ENCODE peak calls at places on chromosomes 3 and 15, in six cellular contexts. X, D, F, T, G and N are unnamed samples.

GRCh38 chr15:47473857-47474256 is 243.4 kb upstream of the SEMA6D start:
- DNase-seq in X (no peak), T (no peak), G (no peak), D (no peak), F (no peak), N (no peak)

GRCh38 chr3:36166477-36166876 is 213.8 kb upstream of the STAC start:
- DNase-seq in T (no peak), D (no peak), G (no peak), X (no peak), F (peak), N (no peak)

GRCh38 chr3:33278106-33278672 is 947 bp downstream of the FBXL2 start:
- DNase-seq in F (peak), D (no peak), T (no peak), X (no peak), G (no peak), N (no peak)

GRCh38 chr15:25802285-25802830 is 60.8 kb downstream of the ATP10A start:
- DNase-seq in D (no peak), T (no peak), F (no peak), X (no peak), G (no peak), N (no peak)

GRCh38 chr3:172249039-172249438 is 199.2 kb downstream of the GHSR start:
- DNase-seq in X (no peak), D (no peak), F (no peak), T (no peak), G (no peak), N (no peak)

GRCh38 chr15:64507293-64507802 is 47.0 kb downstream of the ZNF609 start:
- DNase-seq in D (peak), F (peak), G (peak), X (no peak), T (no peak), N (peak)

GRCh38 chr3:150237490-150237889 is 170.6 kb upstream of the TSC22D2 start:
- DNase-seq in T (no peak), D (no peak), G (no peak), X (no peak), F (no peak), N (no peak)

GRCh38 chr3:112132975-112133448 is at the start of gene GCSAM:
- DNase-seq in X (peak), T (no peak), D (no peak), F (no peak), G (peak), N (peak)

GRCh38 chr3:130700541-130700940 is 46.1 kb downstream of the PIK3R4 start:
- DNase-seq in G (no peak), D (no peak), T (no peak), F (no peak), X (no peak), N (no peak)

GRCh38 chr3:165800970-165801369 is 36.3 kb downstream of the BCHE start:
- DNase-seq in T (no peak), X (peak), F (peak), D (no peak), G (no peak), N (no peak)

GRCh38 chr3:148146947-148147346 is 550.8 kb upstream of the AGTR1 start:
- DNase-seq in X (no peak), T (no peak), F (no peak), D (no peak), G (no peak), N (no peak)

GRCh38 chr15:73021139-73021621 is 31.1 kb upstream of the NEO1 start:
- DNase-seq in T (peak), X (no peak), D (peak), G (no peak), F (no peak), N (no peak)

GRCh38 chr15:70974004-70974832 is 81.6 kb downstream of the LRRC49 start:
- DNase-seq in D (peak), T (no peak), F (peak), X (peak), G (peak), N (peak)

GRCh38 chr3:168889666-168890065 is 773.8 kb downstream of the MECOM start:
- DNase-seq in D (no peak), F (no peak), G (no peak), X (no peak), T (no peak), N (no peak)

GRCh38 chr3:127158614-127159221 is 34.2 kb upstream of the PRR23E start:
- DNase-seq in D (peak), G (no peak), X (no peak), T (peak), F (peak), N (no peak)

GRCh38 chr3:125587039-125587664 is 8.1 kb downstream of the OSBPL11 start:
- DNase-seq in D (no peak), F (no peak), X (no peak), G (no peak), T (no peak), N (no peak)

GRCh38 chr15:40792394-40792793 is 14.5 kb upstream of the ZFYVE19 start:
- DNase-seq in X (no peak), T (no peak), D (no peak), F (no peak), G (no peak), N (no peak)

GRCh38 chr15:40796508-40796907 is 10.4 kb upstream of the ZFYVE19 start:
- DNase-seq in G (no peak), F (no peak), T (no peak), X (no peak), D (no peak), N (no peak)

GRCh38 chr15:40796041-40796440 is 10.8 kb upstream of the ZFYVE19 start:
- DNase-seq in F (no peak), T (no peak), D (no peak), X (no peak), G (no peak), N (no peak)

GRCh38 chr15:40793216-40793989 is 13.5 kb upstream of the ZFYVE19 start:
- DNase-seq in X (no peak), G (no peak), F (peak), D (no peak), T (no peak), N (no peak)

GRCh38 chr15:40795019-40795418 is 11.9 kb upstream of the ZFYVE19 start:
- DNase-seq in D (no peak), T (no peak), X (no peak), G (no peak), F (no peak), N (no peak)
- H2AFZ ChIP-seq in D (no peak), T (no peak), X (no peak), G (no peak), F (no peak), N (no peak)

DNA sequence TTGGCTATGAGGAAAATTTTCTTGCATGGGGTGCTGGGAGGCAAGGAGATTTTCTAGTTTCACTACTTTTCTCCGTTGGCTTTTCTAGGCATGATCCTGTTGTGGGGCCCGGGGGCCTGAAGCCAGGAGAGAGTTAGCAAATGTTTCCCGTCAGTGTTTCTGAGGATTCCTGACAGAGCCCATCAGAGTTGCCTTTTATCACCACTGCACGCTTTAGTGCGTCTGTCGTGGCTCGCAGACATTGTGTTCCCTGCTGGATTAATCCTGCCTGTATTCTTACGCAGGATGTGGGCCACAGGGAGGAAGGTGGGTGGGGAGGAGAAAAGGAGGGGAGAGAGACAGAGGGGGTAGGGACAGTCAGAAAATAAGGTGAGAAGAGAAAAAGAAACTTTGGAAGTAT is 18.1 kb upstream of the BOC start:
- DNase-seq in T (peak), F (peak), X (no peak), D (peak), G (no peak), N (no peak)
- H2AFZ ChIP-seq in T (peak), F (no peak), X (no peak), D (peak), G (no peak), N (no peak)

GRCh38 chr3:17181413-17181907 is 296.7 kb downstream of the PLCL2 start:
- DNase-seq in X (no peak), D (no peak), F (no peak), G (no peak), T (no peak), N (no peak)
- H2AFZ ChIP-seq in X (no peak), D (no peak), F (no peak), G (no peak), T (no peak), N (no peak)

GRCh38 chr3:128432898-128433629 is 33.6 kb downstream of the DNAJB8 start:
- DNase-seq in X (no peak), T (peak), D (peak), G (no peak), F (peak), N (no peak)
- H2AFZ ChIP-seq in X (no peak), T (peak), D (peak), G (no peak), F (peak), N (no peak)

GRCh38 chr3:66971891-66972551 is 26.1 kb upstream of the KBTBD8 start:
- DNase-seq in X (peak), D (peak), F (peak), G (peak), T (peak), N (peak)

GRCh38 chr3:66971245-66971644 is 26.9 kb upstream of the KBTBD8 start:
- DNase-seq in G (no peak), X (no peak), T (no peak), D (no peak), F (no peak), N (peak)
- H2AFZ ChIP-seq in G (peak), X (no peak), T (peak), D (peak), F (no peak), N (peak)

GRCh38 chr15:39921274-39921638 is 1.2 kb upstream of the GPR176 start:
- DNase-seq in D (no peak), T (no peak), G (no peak), F (no peak), X (no peak), N (no peak)
- H2AFZ ChIP-seq in D (peak), T (peak), G (peak), F (peak), X (peak), N (peak)

DNA sequence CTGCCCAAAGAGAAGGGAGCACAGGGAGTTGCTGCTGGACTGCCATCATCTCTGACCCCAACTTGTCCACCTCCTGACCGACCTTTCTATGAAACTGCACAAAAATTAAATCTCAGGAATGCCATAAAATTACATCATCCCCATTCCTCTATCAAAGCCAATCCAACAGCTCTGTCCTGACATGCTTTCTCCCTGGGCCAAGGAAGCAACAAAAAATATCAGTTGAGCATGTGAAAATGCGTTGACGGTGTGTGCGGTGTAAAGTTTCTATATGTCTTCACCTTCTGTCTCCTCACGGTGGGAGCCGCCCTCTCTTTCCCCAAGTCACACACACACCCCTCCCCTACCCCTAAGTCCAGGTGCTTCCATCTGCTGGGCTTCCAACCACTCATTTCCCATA is 3.6 kb upstream of the ZNF774 start:
- DNase-seq in D (no peak), G (no peak), X (no peak), F (no peak), T (no peak), N (no peak)
- H2AFZ ChIP-seq in D (no peak), G (no peak), X (no peak), F (no peak), T (no peak), N (no peak)

DNA sequence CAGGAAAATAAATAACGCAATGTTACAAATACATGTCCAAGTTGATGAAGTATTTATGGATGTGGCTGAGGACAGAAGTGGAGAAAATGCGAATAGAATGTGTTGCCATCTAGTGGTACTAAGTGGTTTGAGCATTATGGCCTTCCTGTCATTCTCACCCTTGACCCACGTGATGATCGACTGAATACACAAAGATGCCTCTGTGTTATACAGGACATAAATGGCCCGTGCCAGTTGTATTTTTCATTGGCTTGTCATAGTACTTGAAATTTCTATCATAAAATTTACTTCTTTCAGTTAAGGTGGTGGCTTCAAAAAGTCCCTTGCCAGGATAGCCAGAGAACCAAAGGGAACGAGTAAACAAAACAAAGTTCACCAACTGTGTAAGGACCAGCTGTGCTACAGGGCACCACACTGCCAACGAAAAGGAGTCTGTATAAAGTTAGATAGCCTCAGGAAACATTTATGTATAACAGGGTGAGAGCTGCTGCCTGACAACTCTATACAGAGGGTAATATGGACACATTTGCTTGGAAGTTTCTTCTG is 103.7 kb downstream of the MYH15 start:
- DNase-seq in F (peak), G (peak), T (peak), X (peak), D (peak), N (peak)
- H2AFZ ChIP-seq in F (no peak), G (peak), T (no peak), X (peak), D (no peak), N (peak)

GRCh38 chr3:61663728-61664492 is 102.5 kb downstream of the PTPRG start:
- DNase-seq in T (no peak), F (peak), X (no peak), G (no peak), D (peak), N (no peak)

GRCh38 chr3:61662861-61663260 is 101.5 kb downstream of the PTPRG start:
- DNase-seq in X (no peak), T (no peak), F (no peak), D (no peak), G (no peak), N (no peak)

GRCh38 chr3:61666032-61666431 is 104.7 kb downstream of the PTPRG start:
- DNase-seq in D (no peak), T (no peak), G (no peak), X (no peak), F (no peak), N (no peak)

GRCh38 chr3:61666615-61667320 is 105.4 kb downstream of the PTPRG start:
- DNase-seq in G (no peak), D (no peak), X (no peak), T (no peak), F (no peak), N (no peak)

GRCh38 chr3:61665121-61665520 is 103.8 kb downstream of the PTPRG start:
- DNase-seq in X (no peak), T (no peak), G (no peak), F (no peak), D (no peak), N (no peak)
- H2AFZ ChIP-seq in X (no peak), T (no peak), G (no peak), F (no peak), D (no peak), N (no peak)

GRCh38 chr3:53808496-53808895 is 37.7 kb downstream of the CHDH start:
- DNase-seq in G (no peak), X (no peak), T (no peak), D (no peak), F (no peak), N (no peak)

GRCh38 chr3:53806182-53807116 is 39.8 kb downstream of the CHDH start:
- DNase-seq in F (peak), X (no peak), T (no peak), G (no peak), D (no peak), N (no peak)

GRCh38 chr3:53805463-53806159 is 40.6 kb downstream of the CHDH start:
- DNase-seq in D (no peak), T (no peak), F (no peak), X (no peak), G (no peak), N (no peak)

GRCh38 chr3:53809267-53809666 is 37.0 kb downstream of the CHDH start:
- DNase-seq in D (no peak), T (no peak), G (no peak), F (no peak), X (no peak), N (no peak)

GRCh38 chr3:53807117-53807521 is 39.1 kb downstream of the CHDH start:
- DNase-seq in F (no peak), D (no peak), X (no peak), T (no peak), G (no peak), N (no peak)
- H2AFZ ChIP-seq in F (no peak), D (no peak), X (no peak), T (no peak), G (no peak), N (no peak)